ENCODE peak calls at places on chromosomes 4 and X, in four cellular contexts. One of them, this sample, is unnamed.

GRCh38 chr4:25504932-25505636 is 128.0 kb downstream of the ANAPC4 start:
- DNase-seq in activated T-helper 1 cell treated with Interleukin-2 at 50 U/mL for 16 hours: no peak
- DNase-seq in NCI-H1694: no peak
- DNase-seq in tibial artery: no peak
- DNase-seq in this sample: no peak

GRCh38 chr4:140637836-140638235 is 69.1 kb upstream of the UCP1 start:
- DNase-seq in NCI-H1694: peak
- DNase-seq in tibial artery: no peak
- DNase-seq in activated T-helper 1 cell treated with Interleukin-2 at 50 U/mL for 16 hours: no peak
- DNase-seq in this sample: no peak

GRCh38 chr4:68372588-68372987 is 22.7 kb upstream of the YTHDC1 start:
- DNase-seq in activated T-helper 1 cell treated with Interleukin-2 at 50 U/mL for 16 hours: no peak
- DNase-seq in tibial artery: no peak
- DNase-seq in NCI-H1694: no peak
- DNase-seq in this sample: no peak

GRCh38 chr4:8904666-8905065 is 33.0 kb upstream of the HMX1 start:
- DNase-seq in tibial artery: peak
- DNase-seq in activated T-helper 1 cell treated with Interleukin-2 at 50 U/mL for 16 hours: no peak
- DNase-seq in NCI-H1694: no peak
- DNase-seq in this sample: no peak

GRCh38 chr4:177235026-177235425 is 74.6 kb upstream of the NEIL3 start:
- DNase-seq in tibial artery: no peak
- DNase-seq in NCI-H1694: no peak
- DNase-seq in activated T-helper 1 cell treated with Interleukin-2 at 50 U/mL for 16 hours: no peak
- DNase-seq in this sample: no peak

GRCh38 chr4:82043081-82043808 is 330.5 kb downstream of the HNRNPD start:
- DNase-seq in tibial artery: no peak
- DNase-seq in activated T-helper 1 cell treated with Interleukin-2 at 50 U/mL for 16 hours: no peak
- DNase-seq in NCI-H1694: no peak
- DNase-seq in this sample: no peak

GRCh38 chrX:72663737-72664136 is 50.4 kb downstream of the PHKA1 start:
- DNase-seq in activated T-helper 1 cell treated with Interleukin-2 at 50 U/mL for 16 hours: no peak
- DNase-seq in NCI-H1694: no peak
- DNase-seq in tibial artery: no peak
- DNase-seq in this sample: no peak

GRCh38 chr4:135552131-135552530 is 1350.5 kb upstream of the PABPC4L start:
- DNase-seq in activated T-helper 1 cell treated with Interleukin-2 at 50 U/mL for 16 hours: no peak
- DNase-seq in tibial artery: no peak
- DNase-seq in NCI-H1694: no peak
- DNase-seq in this sample: no peak

GRCh38 chr4:87179751-87180150 is 40.7 kb downstream of the KLHL8 start:
- DNase-seq in tibial artery: no peak
- DNase-seq in activated T-helper 1 cell treated with Interleukin-2 at 50 U/mL for 16 hours: no peak
- DNase-seq in NCI-H1694: no peak
- DNase-seq in this sample: no peak

GRCh38 chr4:185708348-185708747 is 103.6 kb downstream of the SORBS2 start:
- DNase-seq in tibial artery: no peak
- DNase-seq in activated T-helper 1 cell treated with Interleukin-2 at 50 U/mL for 16 hours: no peak
- DNase-seq in NCI-H1694: no peak
- DNase-seq in this sample: no peak

GRCh38 chrX:8848921-8849320 is 47.7 kb upstream of the FAM9A start:
- DNase-seq in NCI-H1694: no peak
- DNase-seq in tibial artery: no peak
- DNase-seq in activated T-helper 1 cell treated with Interleukin-2 at 50 U/mL for 16 hours: no peak
- DNase-seq in this sample: no peak

GRCh38 chr4:1022739-1023066 is 11.3 kb downstream of the FGFRL1 start:
- DNase-seq in NCI-H1694: no peak
- DNase-seq in activated T-helper 1 cell treated with Interleukin-2 at 50 U/mL for 16 hours: no peak
- DNase-seq in tibial artery: no peak
- DNase-seq in this sample: no peak

GRCh38 chr4:139815646-139816601 is 150.3 kb downstream of the MGST2 start:
- DNase-seq in NCI-H1694: no peak
- DNase-seq in activated T-helper 1 cell treated with Interleukin-2 at 50 U/mL for 16 hours: no peak
- DNase-seq in tibial artery: no peak
- DNase-seq in this sample: peak